ENCODE peak calls at places on chromosomes 2 and 18, in eight cellular contexts. One of them, this sample, is unnamed.

GRCh38 chr2:73021371-73022010 is 50.0 kb downstream of the SFXN5 start:
- DNase-seq in AG20443: no peak
- DNase-seq in BE2C: no peak
- DNase-seq in activated CD4-positive, alpha-beta T cell treated with anti-CD3 and anti-CD28 coated beads, Interleukin-2, amount 10 ng/mL, durations not matched to agents 24 days and 14 days: no peak
- DNase-seq in AG10803: no peak
- DNase-seq in NCI-H1436: no peak
- DNase-seq in Peyer's patch: peak
- DNase-seq in nephron progenitor cell: peak
- DNase-seq in this sample: no peak

GRCh38 chr18:2857491-2858063 is 10.8 kb downstream of the EMILIN2 start:
- DNase-seq in BE2C: no peak
- DNase-seq in AG10803: peak
- DNase-seq in AG20443: peak
- DNase-seq in Peyer's patch: peak
- DNase-seq in activated CD4-positive, alpha-beta T cell treated with anti-CD3 and anti-CD28 coated beads, Interleukin-2, amount 10 ng/mL, durations not matched to agents 24 days and 14 days: no peak
- DNase-seq in NCI-H1436: no peak
- DNase-seq in nephron progenitor cell: no peak
- DNase-seq in this sample: no peak

GRCh38 chr2:147027451-147027850 is 817.4 kb upstream of the ACVR2A start:
- DNase-seq in nephron progenitor cell: no peak
- DNase-seq in AG20443: no peak
- DNase-seq in BE2C: no peak
- DNase-seq in AG10803: peak
- DNase-seq in activated CD4-positive, alpha-beta T cell treated with anti-CD3 and anti-CD28 coated beads, Interleukin-2, amount 10 ng/mL, durations not matched to agents 24 days and 14 days: no peak
- DNase-seq in NCI-H1436: no peak
- DNase-seq in Peyer's patch: no peak
- DNase-seq in this sample: no peak

GRCh38 chr2:239534581-239535412 is 134.0 kb upstream of the HDAC4 start:
- DNase-seq in Peyer's patch: no peak
- DNase-seq in AG20443: no peak
- DNase-seq in BE2C: no peak
- DNase-seq in AG10803: no peak
- DNase-seq in activated CD4-positive, alpha-beta T cell treated with anti-CD3 and anti-CD28 coated beads, Interleukin-2, amount 10 ng/mL, durations not matched to agents 24 days and 14 days: no peak
- DNase-seq in NCI-H1436: no peak
- DNase-seq in nephron progenitor cell: no peak
- DNase-seq in this sample: no peak

GRCh38 chr18:73962251-73962650 is 185.4 kb downstream of the FBXO15 start:
- DNase-seq in NCI-H1436: no peak
- DNase-seq in BE2C: no peak
- DNase-seq in AG20443: no peak
- DNase-seq in AG10803: peak
- DNase-seq in activated CD4-positive, alpha-beta T cell treated with anti-CD3 and anti-CD28 coated beads, Interleukin-2, amount 10 ng/mL, durations not matched to agents 24 days and 14 days: no peak
- DNase-seq in Peyer's patch: no peak
- DNase-seq in nephron progenitor cell: no peak
- DNase-seq in this sample: no peak

GRCh38 chr2:37011126-37011525 is 44.8 kb upstream of the STRN start:
- DNase-seq in AG20443: no peak
- DNase-seq in nephron progenitor cell: no peak
- DNase-seq in BE2C: no peak
- DNase-seq in Peyer's patch: no peak
- DNase-seq in AG10803: no peak
- DNase-seq in activated CD4-positive, alpha-beta T cell treated with anti-CD3 and anti-CD28 coated beads, Interleukin-2, amount 10 ng/mL, durations not matched to agents 24 days and 14 days: no peak
- DNase-seq in NCI-H1436: no peak
- DNase-seq in this sample: no peak

GRCh38 chr2:216328347-216328746 is 43.9 kb downstream of the MARCHF4 start:
- DNase-seq in AG20443: no peak
- DNase-seq in NCI-H1436: no peak
- DNase-seq in activated CD4-positive, alpha-beta T cell treated with anti-CD3 and anti-CD28 coated beads, Interleukin-2, amount 10 ng/mL, durations not matched to agents 24 days and 14 days: no peak
- DNase-seq in AG10803: no peak
- DNase-seq in nephron progenitor cell: no peak
- DNase-seq in Peyer's patch: no peak
- DNase-seq in BE2C: no peak
- DNase-seq in this sample: no peak

GRCh38 chr18:58042826-58043362 is 1.1 kb upstream of the NEDD4L start:
- DNase-seq in nephron progenitor cell: no peak
- DNase-seq in BE2C: no peak
- DNase-seq in AG10803: no peak
- DNase-seq in NCI-H1436: no peak
- DNase-seq in activated CD4-positive, alpha-beta T cell treated with anti-CD3 and anti-CD28 coated beads, Interleukin-2, amount 10 ng/mL, durations not matched to agents 24 days and 14 days: no peak
- DNase-seq in Peyer's patch: no peak
- DNase-seq in AG20443: no peak
- DNase-seq in this sample: no peak

GRCh38 chr2:101998556-101999121 is 6.9 kb downstream of the IL1R2 start:
- DNase-seq in Peyer's patch: no peak
- DNase-seq in AG20443: no peak
- DNase-seq in NCI-H1436: no peak
- DNase-seq in activated CD4-positive, alpha-beta T cell treated with anti-CD3 and anti-CD28 coated beads, Interleukin-2, amount 10 ng/mL, durations not matched to agents 24 days and 14 days: no peak
- DNase-seq in nephron progenitor cell: no peak
- DNase-seq in AG10803: no peak
- DNase-seq in BE2C: no peak
- DNase-seq in this sample: no peak

GRCh38 chr2:66849128-66849527 is 414.2 kb downstream of the MEIS1 start:
- DNase-seq in nephron progenitor cell: no peak
- DNase-seq in BE2C: no peak
- DNase-seq in activated CD4-positive, alpha-beta T cell treated with anti-CD3 and anti-CD28 coated beads, Interleukin-2, amount 10 ng/mL, durations not matched to agents 24 days and 14 days: no peak
- DNase-seq in AG20443: no peak
- DNase-seq in NCI-H1436: no peak
- DNase-seq in AG10803: no peak
- DNase-seq in Peyer's patch: no peak
- DNase-seq in this sample: no peak

GRCh38 chr2:229852565-229852964 is 69.2 kb downstream of the TRIP12 start:
- DNase-seq in BE2C: no peak
- DNase-seq in NCI-H1436: no peak
- DNase-seq in AG20443: peak
- DNase-seq in AG10803: peak
- DNase-seq in nephron progenitor cell: no peak
- DNase-seq in activated CD4-positive, alpha-beta T cell treated with anti-CD3 and anti-CD28 coated beads, Interleukin-2, amount 10 ng/mL, durations not matched to agents 24 days and 14 days: peak
- DNase-seq in Peyer's patch: peak
- DNase-seq in this sample: no peak

GRCh38 chr2:42953216-42953615 is 160.8 kb upstream of the HAAO start:
- DNase-seq in AG10803: no peak
- DNase-seq in AG20443: no peak
- DNase-seq in NCI-H1436: peak
- DNase-seq in BE2C: no peak
- DNase-seq in activated CD4-positive, alpha-beta T cell treated with anti-CD3 and anti-CD28 coated beads, Interleukin-2, amount 10 ng/mL, durations not matched to agents 24 days and 14 days: no peak
- DNase-seq in nephron progenitor cell: no peak
- DNase-seq in Peyer's patch: no peak
- DNase-seq in this sample: no peak

GRCh38 chr2:173359231-173359630 is 4.6 kb downstream of the CDCA7 start:
- DNase-seq in BE2C: no peak
- DNase-seq in nephron progenitor cell: no peak
- DNase-seq in activated CD4-positive, alpha-beta T cell treated with anti-CD3 and anti-CD28 coated beads, Interleukin-2, amount 10 ng/mL, durations not matched to agents 24 days and 14 days: no peak
- DNase-seq in AG20443: no peak
- DNase-seq in NCI-H1436: no peak
- DNase-seq in AG10803: peak
- DNase-seq in Peyer's patch: no peak
- DNase-seq in this sample: no peak

GRCh38 chr2:126656311-126657145 is 570 bp downstream of the GYPC start:
- DNase-seq in nephron progenitor cell: peak
- DNase-seq in AG10803: peak
- DNase-seq in BE2C: no peak
- DNase-seq in AG20443: peak
- DNase-seq in Peyer's patch: peak
- DNase-seq in activated CD4-positive, alpha-beta T cell treated with anti-CD3 and anti-CD28 coated beads, Interleukin-2, amount 10 ng/mL, durations not matched to agents 24 days and 14 days: peak
- DNase-seq in NCI-H1436: no peak
- DNase-seq in this sample: no peak

This sample was measured in NCI-H1105.